ENCODE peak calls at places on chromosomes 12 and 14, in six cellular contexts. J is activated CD8-positive, alpha-beta T cell treated with anti-CD3 and anti-CD28 coated beads, Interleukin-2, amount 10 ng/mL, durations not matched to agents 7 days and 5 days; Y is HS-5; S is stimulated activated CD4-positive, alpha-beta T cell treated with anti-CD3 and anti-CD28 coated beads, Interleukin-4, amount 100 ng/mL, for 1 hour; P is posterior cingulate gyrus; K is activated CD4-positive, alpha-beta T cell treated with anti-CD3 and anti-CD28 coated beads, Interleukin-2, amount 50 U/mL, for 24 hours. R is an unnamed sample.

GRCh38 chr14:32559048-32559447 is 229.9 kb downstream of the AKAP6 start:
- DNase-seq in J (no peak), Y (no peak), S (no peak), P (no peak), K (no peak), R (no peak)

GRCh38 chr12:104672501-104673265 is 215.9 kb downstream of the CHST11 start:
- DNase-seq in J (no peak), Y (no peak), S (no peak), P (peak; percentile 54), K (no peak), R (no peak)

GRCh38 chr14:38079268-38079667 is 128.4 kb upstream of the SSTR1 start:
- DNase-seq in J (no peak), Y (no peak), S (no peak), P (no peak), K (no peak), R (no peak)

GRCh38 chr12:27780612-27781408 is 774 bp upstream of the MANSC4 start:
- DNase-seq in J (peak; percentile 48), Y (no peak), S (peak; percentile 32), P (no peak), K (peak; percentile 13), R (no peak)

GRCh38 chr14:104171948-104172347 is 33.6 kb downstream of the KIF26A start:
- DNase-seq in J (no peak), Y (no peak), S (no peak), P (no peak), K (no peak), R (no peak)

GRCh38 chr14:24309538-24310386 is at the start of gene LTB4R2:
- DNase-seq in J (no peak), Y (no peak), S (no peak), P (no peak), K (no peak), R (no peak)

GRCh38 chr12:68240975-68241374 is 12.4 kb downstream of the IL22 start:
- DNase-seq in J (peak; percentile 79), Y (no peak), S (peak; percentile 40), P (no peak), K (peak; percentile 63), R (peak; percentile 44)

GRCh38 chr12:113154351-113154973 is 4.9 kb downstream of the CFAP73 start:
- DNase-seq in J (peak; percentile 32), Y (no peak), S (peak; percentile 19), P (no peak), K (no peak), R (no peak)

GRCh38 chr14:99378782-99379214 is 101.9 kb downstream of the SETD3 start:
- DNase-seq in J (no peak), Y (no peak), S (no peak), P (no peak), K (no peak), R (no peak)

GRCh38 chr14:37122919-37123639 is 49.3 kb downstream of the SLC25A21 start:
- DNase-seq in J (no peak), Y (no peak), S (no peak), P (no peak), K (no peak), R (no peak)

GRCh38 chr14:96795443-96795842 is 1.7 kb upstream of the VRK1 start:
- DNase-seq in J (no peak), Y (no peak), S (no peak), P (no peak), K (no peak), R (no peak)

GRCh38 chr12:127041985-127042625 is 1224.9 kb upstream of the TMEM132C start:
- DNase-seq in J (no peak), Y (no peak), S (no peak), P (no peak), K (no peak), R (peak; percentile 60)

GRCh38 chr14:26261368-26262122 is 336.3 kb downstream of the NOVA1 start:
- DNase-seq in J (no peak), Y (no peak), S (no peak), P (no peak), K (no peak), R (no peak)

GRCh38 chr12:6145584-6145983 is 21.1 kb upstream of the VWF start:
- DNase-seq in J (no peak), Y (no peak), S (no peak), P (no peak), K (no peak), R (no peak)

GRCh38 chr14:99549684-99550083 is 54.3 kb downstream of the CCDC85C start:
- DNase-seq in J (no peak), Y (no peak), S (no peak), P (no peak), K (no peak), R (no peak)

GRCh38 chr12:115341442-115341841 is 657.5 kb upstream of the TBX3 start:
- DNase-seq in J (no peak), Y (peak; percentile 98), S (no peak), P (no peak), K (no peak), R (no peak)

GRCh38 chr12:110957652-110958051 is 37.3 kb upstream of the MYL2 start:
- DNase-seq in J (no peak), Y (no peak), S (no peak), P (peak; percentile 56), K (no peak), R (no peak)

GRCh38 chr12:115577401-115577800 is 700.1 kb downstream of the MED13L start:
- DNase-seq in J (no peak), Y (no peak), S (no peak), P (no peak), K (no peak), R (no peak)

GRCh38 chr14:23438130-23438893 is 2.9 kb upstream of the MYH7 start:
- DNase-seq in J (no peak), Y (no peak), S (no peak), P (no peak), K (no peak), R (no peak)

GRCh38 chr14:37122288-37122687 is 50.1 kb downstream of the SLC25A21 start:
- DNase-seq in J (no peak), Y (peak; percentile 39), S (no peak), P (no peak), K (no peak), R (no peak)

R was measured in GM06990.